ENCODE peak calls at places on chromosomes 5 and 9, in seven cellular contexts. F is AG20443; A is activated CD8-positive, alpha-beta memory T cell treated with anti-CD3 and anti-CD28 coated beads for 48 hours; W is activated gamma-delta T cell treated with anti-CD3 and anti-CD28 coated beads, Interleukin-2, amount 50 U/mL, for 16 hours; Z is left lung; X is Kasumi-1; R is CD8-positive, alpha-beta memory T cell. O is an unnamed sample.

GRCh38 chr9:129397335-129397734 is 219.3 kb upstream of the IER5L start:
- DNase-seq in F (no peak), A (no peak), W (no peak), Z (no peak), X (no peak), R (no peak), O (no peak)

GRCh38 chr5:84634256-84634655 is 249.6 kb upstream of the EDIL3 start:
- DNase-seq in F (no peak), A (no peak), W (no peak), Z (peak), X (no peak), R (no peak), O (no peak)

GRCh38 chr5:2017540-2018389 is 135.0 kb upstream of the IRX4 start:
- DNase-seq in F (no peak), A (no peak), W (no peak), Z (no peak), X (no peak), R (no peak), O (peak)

GRCh38 chr9:129595323-129595741 is 25.6 kb downstream of the C9orf50 start:
- DNase-seq in F (peak), A (no peak), W (no peak), Z (no peak), X (no peak), R (no peak), O (no peak)

GRCh38 chr9:100150209-100150608 is 51.2 kb downstream of the INVS start:
- DNase-seq in F (no peak), A (no peak), W (no peak), Z (no peak), X (no peak), R (no peak), O (no peak)

GRCh38 chr5:149088686-149089085 is 25.8 kb upstream of the SH3TC2 start:
- DNase-seq in F (no peak), A (no peak), W (no peak), Z (no peak), X (no peak), R (no peak), O (no peak)

GRCh38 chr5:163434410-163434866 is 3.0 kb upstream of the CCNG1 start:
- DNase-seq in F (no peak), A (no peak), W (no peak), Z (no peak), X (no peak), R (no peak), O (no peak)

GRCh38 chr9:21801683-21802417 is 586 bp upstream of the MTAP start:
- DNase-seq in F (peak), A (no peak), W (no peak), Z (peak), X (no peak), R (no peak), O (no peak)

GRCh38 chr5:17852701-17853100 is 218.4 kb downstream of the TAF11L14 start:
- DNase-seq in F (no peak), A (no peak), W (no peak), Z (no peak), X (no peak), R (no peak), O (no peak)

GRCh38 chr9:128011071-128011817 is 30.5 kb upstream of the EEIG1 start:
- DNase-seq in F (no peak), A (no peak), W (no peak), Z (peak), X (peak), R (no peak), O (no peak)

GRCh38 chr5:150851039-150851438 is 4.7 kb downstream of the IRGM start:
- DNase-seq in F (no peak), A (no peak), W (no peak), Z (no peak), X (no peak), R (no peak), O (no peak)

GRCh38 chr5:37940931-37941623 is 101.2 kb upstream of the GDNF start:
- DNase-seq in F (no peak), A (no peak), W (no peak), Z (no peak), X (no peak), R (no peak), O (no peak)

GRCh38 chr9:21070171-21070571 is 7.6 kb downstream of the IFNB1 start:
- DNase-seq in F (peak), A (no peak), W (no peak), Z (no peak), X (peak), R (no peak), O (no peak)

GRCh38 chr9:75239176-75239575 is 150.9 kb downstream of the OSTF1 start:
- DNase-seq in F (peak), A (no peak), W (no peak), Z (no peak), X (no peak), R (no peak), O (no peak)

GRCh38 chr9:14433293-14433818 is 119.4 kb upstream of the NFIB start:
- DNase-seq in F (no peak), A (no peak), W (no peak), Z (no peak), X (no peak), R (no peak), O (no peak)

GRCh38 chr5:84343171-84343570 is 41.5 kb downstream of the EDIL3 start:
- DNase-seq in F (no peak), A (no peak), W (no peak), Z (no peak), X (no peak), R (no peak), O (no peak)

GRCh38 chr5:9498541-9499497 is 47.1 kb downstream of the SEMA5A start:
- DNase-seq in F (no peak), A (no peak), W (no peak), Z (no peak), X (peak), R (no peak), O (peak)

GRCh38 chr9:27437652-27438373 is 86.3 kb upstream of the IFNK start:
- DNase-seq in F (peak), A (no peak), W (no peak), Z (no peak), X (no peak), R (no peak), O (no peak)

GRCh38 chr9:91840882-91841281 is 109.1 kb downstream of the ROR2 start:
- DNase-seq in F (no peak), A (no peak), W (no peak), Z (no peak), X (no peak), R (no peak), O (no peak)

GRCh38 chr9:70256123-70256551 is 2.6 kb upstream of the SMC5 start:
- DNase-seq in F (peak), A (no peak), W (no peak), Z (no peak), X (no peak), R (no peak), O (no peak)

O was measured in Karpas-422.